ENCODE peak calls at places on chromosomes 13 and 19, in eight cellular contexts. S is left ventricle myocardium inferior; N is HTR-8/SVneo; A is stimulated activated CD8-positive, alpha-beta memory T cell treated with anti-CD3 and anti-CD28 coated beads, Interleukin-7, amount 100 ng/mL, for 1 hour; W is H4; K is Calu3; O is MCF 10A; D is RPMI7951. F is an unnamed sample.

GRCh38 chr13:104318121-104318520 is 1251.9 kb upstream of the SLC10A2 start:
- DNase-seq in N (peak; percentile 8), O (peak; percentile 43), A (no peak), S (no peak), W (peak; percentile 10), K (no peak), D (no peak), F (no peak)

GRCh38 chr13:49248433-49249002 is 793 bp downstream of the CDADC1 start:
- DNase-seq in K (peak; percentile 6), A (no peak), S (no peak), W (no peak), N (no peak), D (peak; percentile 16), O (no peak), F (no peak)

GRCh38 chr19:38384209-38385027 is 3.4 kb downstream of the GGN start:
- DNase-seq in W (no peak), A (no peak), S (no peak), N (no peak), O (no peak), K (no peak), D (no peak), F (no peak)

GRCh38 chr13:101492251-101492910 is 39.9 kb downstream of the ITGBL1 start:
- DNase-seq in O (no peak), S (no peak), W (no peak), N (no peak), A (no peak), K (no peak), D (no peak), F (no peak)

GRCh38 chr13:27131202-27131623 is 40.4 kb downstream of the USP12 start:
- DNase-seq in A (peak; percentile 37), K (peak; percentile 46), W (peak; percentile 12), D (no peak), S (no peak), O (peak; percentile 90), N (no peak), F (no peak)

GRCh38 chr13:31069808-31070544 is 91.7 kb downstream of the HSPH1 start:
- DNase-seq in K (no peak), N (no peak), W (no peak), S (no peak), D (no peak), A (no peak), O (no peak), F (no peak)

GRCh38 chr13:37878496-37878895 is 8.9 kb upstream of the TRPC4 start:
- DNase-seq in A (no peak), N (peak; percentile 2), O (no peak), D (peak; percentile 33), W (no peak), S (no peak), K (no peak), F (no peak)

GRCh38 chr19:6495947-6496346 is 6.2 kb downstream of the TUBB4A start:
- DNase-seq in O (no peak), S (no peak), W (no peak), K (no peak), A (no peak), N (no peak), D (no peak), F (no peak)

GRCh38 chr13:69108486-69108885 is 999.1 kb upstream of the ATXN8OS start:
- DNase-seq in N (no peak), A (no peak), W (no peak), K (no peak), D (no peak), O (no peak), S (no peak), F (no peak)

GRCh38 chr13:91714726-91715334 is 316.4 kb downstream of the GPC5 start:
- DNase-seq in N (no peak), K (no peak), S (no peak), D (no peak), W (no peak), A (no peak), O (no peak), F (no peak)

GRCh38 chr13:43802511-43802910 is 15.7 kb upstream of the ENOX1 start:
- DNase-seq in W (no peak), A (no peak), N (no peak), D (no peak), S (no peak), K (no peak), O (peak; percentile 62), F (no peak)

GRCh38 chr19:7492142-7493055 is 3.6 kb upstream of the PEX11G start:
- DNase-seq in D (peak; percentile 82), O (peak; percentile 92), K (no peak), A (no peak), W (peak; percentile 93), S (no peak), N (no peak), F (no peak)

GRCh38 chr13:57633141-57633949 is 1.8 kb downstream of the PCDH17 start:
- DNase-seq in K (no peak), D (no peak), W (no peak), N (no peak), S (peak; percentile 77), O (no peak), A (no peak), F (peak; percentile 79)

GRCh38 chr19:47613165-47614146 is 4.5 kb downstream of the BICRA start:
- DNase-seq in N (no peak), A (no peak), W (no peak), D (no peak), K (no peak), O (no peak), S (no peak), F (no peak)

GRCh38 chr13:39329182-39329639 is 273.8 kb downstream of the LHFPL6 start:
- DNase-seq in D (no peak), O (no peak), S (no peak), N (no peak), K (no peak), A (no peak), W (no peak), F (no peak)

GRCh38 chr13:39910833-39911232 is 255.4 kb downstream of the COG6 start:
- DNase-seq in A (no peak), D (no peak), K (no peak), W (no peak), S (peak; percentile 35), N (no peak), O (peak; percentile 8), F (peak; percentile 36)

GRCh38 chr19:48418317-48419064 is 25.0 kb downstream of the GRIN2D start:
- DNase-seq in S (no peak), O (peak; percentile 39), N (no peak), D (peak; percentile 89), K (no peak), A (no peak), W (peak; percentile 64), F (no peak)

GRCh38 chr19:2329528-2329927 is 1.0 kb downstream of the SPPL2B start:
- DNase-seq in A (no peak), W (no peak), N (no peak), O (no peak), S (no peak), D (no peak), K (no peak), F (no peak)

GRCh38 chr19:38684078-38684861 is 36.8 kb downstream of the ACTN4 start:
- DNase-seq in S (peak; percentile 52), O (peak; percentile 100), D (peak; percentile 96), K (peak; percentile 96), N (peak; percentile 84), A (no peak), W (peak; percentile 100), F (peak; percentile 86)

GRCh38 chr19:38532939-38533338 is 84.8 kb downstream of the MAP4K1 start:
- DNase-seq in W (no peak), A (no peak), S (no peak), O (no peak), D (no peak), N (no peak), K (no peak), F (no peak)

GRCh38 chr19:46192990-46193650 is 36.4 kb upstream of the IGFL1 start:
- DNase-seq in S (no peak), A (no peak), N (peak; percentile 82), W (peak; percentile 79), K (peak; percentile 48), D (peak; percentile 78), O (peak; percentile 91), F (no peak)

GRCh38 chr19:19745496-19746285 is 12.8 kb upstream of the ZNF14 start:
- DNase-seq in W (no peak), O (no peak), N (no peak), K (no peak), A (no peak), D (no peak), S (no peak), F (peak; percentile 41)

GRCh38 chr19:10812902-10813404 is 23.1 kb downstream of the TMED1 start:
- DNase-seq in O (peak; percentile 82), K (no peak), S (no peak), A (no peak), D (peak; percentile 95), N (peak; percentile 93), W (peak; percentile 88), F (peak; percentile 65)

GRCh38 chr13:106415971-106416370 is 119.5 kb downstream of the EFNB2 start:
- DNase-seq in S (no peak), N (no peak), A (no peak), W (no peak), D (no peak), K (no peak), O (no peak), F (no peak)

GRCh38 chr13:49300716-49301589 is 53.2 kb downstream of the CDADC1 start:
- DNase-seq in K (peak; percentile 41), D (peak; percentile 67), O (peak; percentile 78), N (peak; percentile 71), A (peak; percentile 29), W (peak; percentile 67), S (no peak), F (peak; percentile 70)

GRCh38 chr13:25046274-25046984 is 49.5 kb upstream of the PABPC3 start:
- DNase-seq in O (no peak), D (no peak), A (no peak), W (no peak), S (no peak), N (no peak), K (no peak), F (no peak)

GRCh38 chr19:3175761-3176714 is 2.5 kb upstream of the S1PR4 start:
- DNase-seq in W (peak; percentile 62), S (no peak), N (no peak), D (peak; percentile 85), K (peak; percentile 73), A (no peak), O (peak; percentile 90), F (peak; percentile 65)

GRCh38 chr19:1235625-1236538 is 1.9 kb downstream of the CBARP start:
- DNase-seq in D (peak; percentile 54), N (no peak), S (no peak), O (no peak), W (no peak), K (no peak), A (no peak), F (no peak)

GRCh38 chr19:31742249-31742648 is 393.0 kb upstream of the TSHZ3 start:
- DNase-seq in A (no peak), D (no peak), N (no peak), K (no peak), O (no peak), W (no peak), S (no peak), F (no peak)

GRCh38 chr19:50486823-50487515 is 10.3 kb upstream of the GARIN5A start:
- DNase-seq in A (peak; percentile 26), O (peak; percentile 28), S (no peak), N (no peak), W (peak; percentile 58), D (peak; percentile 31), K (peak; percentile 52), F (no peak)